ENCODE peak calls at places on chromosomes 12 and 14, in five cellular contexts. One of them, this sample, is unnamed.
A peak's percentile ranks its signal among the peaks of the same experiment; 100 is the strongest.

GRCh38 chr14:36028218-36028617 is 148.3 kb downstream of the PTCSC3 start:
- DNase-seq in HepG2: no peak
- DNase-seq in H1: no peak
- DNase-seq in K562: no peak
- DNase-seq in A549: peak; percentile 11
- DNase-seq in this sample: no peak

GRCh38 chr12:31742891-31743290 is 14.1 kb upstream of the AMN1 start:
- DNase-seq in HepG2: no peak
- DNase-seq in H1: no peak
- DNase-seq in K562: no peak
- DNase-seq in A549: no peak
- DNase-seq in this sample: no peak

GRCh38 chr12:6771091-6771495 is 1.2 kb upstream of the LAG3 start:
- DNase-seq in HepG2: no peak
- DNase-seq in H1: no peak
- DNase-seq in K562: no peak
- DNase-seq in A549: no peak
- DNase-seq in this sample: peak; percentile 69

GRCh38 chr14:98733536-98733935 is 538.5 kb downstream of the BCL11B start:
- DNase-seq in HepG2: no peak
- DNase-seq in H1: no peak
- DNase-seq in K562: no peak
- DNase-seq in A549: no peak
- DNase-seq in this sample: no peak

GRCh38 chr14:31894351-31894750 is 182.8 kb upstream of the ARHGAP5 start:
- DNase-seq in HepG2: no peak
- DNase-seq in H1: no peak
- DNase-seq in K562: peak; percentile 14
- DNase-seq in A549: no peak
- DNase-seq in this sample: no peak

GRCh38 chr12:128840862-128841468 is 12.3 kb upstream of the GLT1D1 start:
- DNase-seq in HepG2: no peak
- DNase-seq in H1: no peak
- DNase-seq in K562: no peak
- DNase-seq in A549: no peak
- DNase-seq in this sample: no peak

GRCh38 chr14:100899841-100900771 is 3.4 kb downstream of the RTL1 start:
- DNase-seq in HepG2: peak; percentile 91
- DNase-seq in H1: peak; percentile 60
- DNase-seq in K562: peak; percentile 20
- DNase-seq in A549: no peak
- DNase-seq in this sample: peak; percentile 53

GRCh38 chr14:73758392-73759182 is 44.4 kb upstream of the PNMA1 start:
- DNase-seq in HepG2: peak; percentile 71
- DNase-seq in H1: peak; percentile 90
- DNase-seq in K562: peak; percentile 62
- DNase-seq in A549: peak; percentile 83
- DNase-seq in this sample: peak; percentile 70

GRCh38 chr12:22788913-22789312 is 163.9 kb downstream of the ETNK1 start:
- DNase-seq in HepG2: no peak
- DNase-seq in H1: no peak
- DNase-seq in K562: no peak
- DNase-seq in A549: no peak
- DNase-seq in this sample: no peak

GRCh38 chr12:79689477-79690155 is 1.1 kb downstream of the PAWR start:
- DNase-seq in HepG2: peak; percentile 27
- DNase-seq in H1: peak; percentile 66
- DNase-seq in K562: no peak
- DNase-seq in A549: peak; percentile 76
- DNase-seq in this sample: peak; percentile 70

GRCh38 chr14:31090872-31091764 is 64.9 kb upstream of the STRN3 start:
- DNase-seq in HepG2: peak; percentile 97
- DNase-seq in H1: no peak
- DNase-seq in K562: no peak
- DNase-seq in A549: peak; percentile 74
- DNase-seq in this sample: peak; percentile 66

GRCh38 chr12:104632724-104633181 is 176.0 kb downstream of the CHST11 start:
- DNase-seq in HepG2: no peak
- DNase-seq in H1: no peak
- DNase-seq in K562: no peak
- DNase-seq in A549: no peak
- DNase-seq in this sample: no peak

GRCh38 chr14:80538633-80539375 is 327.5 kb upstream of the DIO2 start:
- DNase-seq in HepG2: peak; percentile 11
- DNase-seq in H1: no peak
- DNase-seq in K562: no peak
- DNase-seq in A549: peak; percentile 88
- DNase-seq in this sample: no peak

GRCh38 chr12:54240971-54241588 is 38.8 kb downstream of the CBX5 start:
- DNase-seq in HepG2: no peak
- DNase-seq in H1: no peak
- DNase-seq in K562: no peak
- DNase-seq in A549: no peak
- DNase-seq in this sample: no peak

GRCh38 chr12:52539024-52539820 is 13.7 kb downstream of the KRT71 start:
- DNase-seq in HepG2: no peak
- DNase-seq in H1: no peak
- DNase-seq in K562: no peak
- DNase-seq in A549: peak; percentile 68
- DNase-seq in this sample: peak; percentile 42

GRCh38 chr14:100802766-100803693 is 22.9 kb upstream of the MEG3 start:
- DNase-seq in HepG2: no peak
- DNase-seq in H1: no peak
- DNase-seq in K562: no peak
- DNase-seq in A549: no peak
- DNase-seq in this sample: no peak

GRCh38 chr14:68728342-68729106 is 64.3 kb downstream of the ZFP36L1 start:
- DNase-seq in HepG2: peak; percentile 92
- DNase-seq in H1: no peak
- DNase-seq in K562: no peak
- DNase-seq in A549: no peak
- DNase-seq in this sample: no peak

GRCh38 chr14:68730367-68730766 is 62.5 kb downstream of the ZFP36L1 start:
- DNase-seq in HepG2: no peak
- DNase-seq in H1: no peak
- DNase-seq in K562: no peak
- DNase-seq in A549: no peak
- DNase-seq in this sample: no peak

GRCh38 chr14:68729556-68729955 is 63.3 kb downstream of the ZFP36L1 start:
- DNase-seq in HepG2: no peak
- DNase-seq in H1: no peak
- DNase-seq in K562: no peak
- DNase-seq in A549: no peak
- DNase-seq in this sample: peak; percentile 77

GRCh38 chr14:68733086-68733621 is 59.7 kb downstream of the ZFP36L1 start:
- DNase-seq in HepG2: no peak
- DNase-seq in H1: no peak
- DNase-seq in K562: no peak
- DNase-seq in A549: no peak
- DNase-seq in this sample: no peak

GRCh38 chr14:68730811-68731425 is 61.9 kb downstream of the ZFP36L1 start:
- DNase-seq in HepG2: no peak
- DNase-seq in H1: peak; percentile 63
- DNase-seq in K562: no peak
- DNase-seq in A549: no peak
- DNase-seq in this sample: no peak
- H3K4me1 ChIP-seq in HepG2: peaks cover 52% of the 10 kb centered on the region
- H3K4me1 ChIP-seq in H1: peaks cover 4% of the 10 kb centered on the region
- H3K4me1 ChIP-seq in K562: peaks cover 32% of the 10 kb centered on the region
- H3K4me1 ChIP-seq in A549: peaks cover 5% of the 10 kb centered on the region
- H3K4me1 ChIP-seq in this sample: peaks cover 27% of the 10 kb centered on the region

GRCh38 chr12:29591140-29592020 is 93.9 kb upstream of the OVCH1 start:
- DNase-seq in HepG2: no peak
- DNase-seq in H1: peak; percentile 52
- DNase-seq in K562: no peak
- DNase-seq in A549: peak; percentile 12
- DNase-seq in this sample: no peak
- TF ChIP-seq JUN in HepG2: no peak
- TF ChIP-seq JUN in H1: no peak
- TF ChIP-seq JUN in K562: no peak
- TF ChIP-seq JUN in A549: no peak
- TF ChIP-seq JUN in this sample: no peak

GRCh38 chr12:131364903-131365820 is 345.7 kb upstream of the SFSWAP start:
- DNase-seq in HepG2: no peak
- DNase-seq in H1: no peak
- DNase-seq in K562: no peak
- DNase-seq in A549: no peak
- DNase-seq in this sample: no peak
- H3K27ac ChIP-seq in HepG2: no peak overlapping the region
- H3K27ac ChIP-seq in H1: no peak overlapping the region
- H3K27ac ChIP-seq in K562: no peak overlapping the region
- H3K27ac ChIP-seq in A549: no peak overlapping the region
- H3K27ac ChIP-seq in this sample: no peak overlapping the region

GRCh38 chr14:93023802-93024434 is 91.8 kb downstream of the ITPK1 start:
- DNase-seq in HepG2: no peak
- DNase-seq in H1: no peak
- DNase-seq in K562: no peak
- DNase-seq in A549: no peak
- DNase-seq in this sample: no peak

GRCh38 chr14:93025055-93025454 is 90.7 kb downstream of the ITPK1 start:
- DNase-seq in HepG2: no peak
- DNase-seq in H1: no peak
- DNase-seq in K562: no peak
- DNase-seq in A549: no peak
- DNase-seq in this sample: no peak

GRCh38 chr14:93019970-93020369 is 95.8 kb downstream of the ITPK1 start:
- DNase-seq in HepG2: peak; percentile 92
- DNase-seq in H1: no peak
- DNase-seq in K562: no peak
- DNase-seq in A549: no peak
- DNase-seq in this sample: no peak

GRCh38 chr14:93024493-93024892 is 91.2 kb downstream of the ITPK1 start:
- DNase-seq in HepG2: no peak
- DNase-seq in H1: no peak
- DNase-seq in K562: no peak
- DNase-seq in A549: no peak
- DNase-seq in this sample: no peak

DNA sequence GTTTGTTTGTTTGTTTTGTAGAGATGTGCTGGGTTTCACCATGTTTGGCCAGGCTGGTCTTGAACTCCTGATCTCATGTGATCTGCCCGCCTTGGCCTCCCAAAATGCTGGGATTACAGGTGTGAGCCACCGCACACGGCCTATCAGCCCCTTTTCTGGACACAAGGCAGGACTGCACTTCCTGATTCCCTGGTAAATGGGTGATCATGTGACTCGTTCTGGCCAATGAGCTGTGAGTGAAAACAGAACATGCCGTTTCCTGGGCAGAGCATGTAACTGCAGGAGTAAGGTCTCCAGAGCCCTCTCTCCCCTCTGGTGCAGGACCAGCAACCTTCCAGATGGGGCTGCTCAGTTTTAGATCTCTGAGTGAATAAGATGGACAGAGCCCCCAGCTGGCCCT is 92.7 kb downstream of the ITPK1 start:
- DNase-seq in HepG2: peak; percentile 78
- DNase-seq in H1: no peak
- DNase-seq in K562: peak; percentile 59
- DNase-seq in A549: peak; percentile 64
- DNase-seq in this sample: no peak
- H3K4me1 ChIP-seq in HepG2: peaks cover 63% of the 10 kb centered on the region
- H3K4me1 ChIP-seq in H1: peaks cover 10% of the 10 kb centered on the region
- H3K4me1 ChIP-seq in K562: peaks cover 3% of the 10 kb centered on the region
- H3K4me1 ChIP-seq in A549: peaks cover 3% of the 10 kb centered on the region
- H3K4me1 ChIP-seq in this sample: no peaks in the 10 kb centered on the region

This sample was measured in endothelial cell of umbilical vein.